ENCODE peak calls at places on chromosomes 13 and 19, in six cellular contexts. J is HL-60, G is prostate gland, Y is AG10803, M is heart left ventricle, I is AG04450. P is an unnamed sample.
A peak's percentile ranks its signal among the peaks of the same experiment; 100 is the strongest.

GRCh38 chr19:6064016-6064702 is 46.1 kb downstream of the RFX2 start:
- DNase-seq in I (no peak), M (no peak), Y (peak; percentile 36), G (no peak), J (no peak), P (no peak)

GRCh38 chr13:71759506-71760225 is 107.3 kb downstream of the DACH1 start:
- DNase-seq in M (no peak), Y (no peak), J (no peak), I (no peak), G (no peak), P (no peak)

GRCh38 chr13:24263652-24264051 is 45.7 kb upstream of the C1QTNF9 start:
- DNase-seq in Y (peak; percentile 40), M (no peak), J (no peak), G (no peak), I (peak; percentile 32), P (no peak)

GRCh38 chr19:54102421-54103169 is at the start of gene NDUFA3:
- DNase-seq in M (peak; percentile 99), J (peak; percentile 98), Y (peak; percentile 98), I (peak; percentile 97), G (peak; percentile 97), P (peak; percentile 98)

GRCh38 chr13:22198001-22198400 is 527.1 kb downstream of the FGF9 start:
- DNase-seq in G (peak; percentile 8), I (no peak), Y (no peak), M (no peak), J (no peak), P (no peak)

GRCh38 chr19:4098493-4098892 is 25.4 kb downstream of the MAP2K2 start:
- DNase-seq in Y (no peak), I (no peak), G (no peak), J (no peak), M (peak; percentile 86), P (no peak)

GRCh38 chr13:110552767-110553166 is 8.8 kb downstream of the RAB20 start:
- DNase-seq in J (no peak), G (no peak), Y (no peak), M (no peak), I (no peak), P (no peak)

GRCh38 chr13:110297771-110298170 is 9.2 kb downstream of the COL4A1 start:
- DNase-seq in I (no peak), G (no peak), M (no peak), Y (no peak), J (no peak), P (no peak)

GRCh38 chr19:2736550-2737190 is 3.1 kb downstream of the SLC39A3 start:
- DNase-seq in Y (no peak), M (no peak), G (no peak), I (no peak), J (no peak), P (no peak)

GRCh38 chr13:31749929-31750328 is 10.6 kb downstream of the RXFP2 start:
- DNase-seq in M (no peak), G (no peak), J (no peak), I (peak; percentile 72), Y (peak; percentile 95), P (peak; percentile 98)

GRCh38 chr13:97004096-97004876 is 10.0 kb upstream of the OXGR1 start:
- DNase-seq in I (peak; percentile 18), G (no peak), M (no peak), J (no peak), Y (peak; percentile 75), P (peak; percentile 61)

GRCh38 chr19:37778613-37779138 is 710 bp downstream of the ZNF573 start:
- DNase-seq in J (peak; percentile 56), I (no peak), M (no peak), G (no peak), Y (peak; percentile 13), P (peak; percentile 17)

GRCh38 chr19:19618384-19619051 is at the start of gene PBX4:
- DNase-seq in M (peak; percentile 97), Y (peak; percentile 89), I (peak; percentile 48), J (peak; percentile 91), G (peak; percentile 94), P (peak; percentile 82)

GRCh38 chr19:43624933-43625332 is 5.5 kb upstream of the ZNF428 start:
- DNase-seq in J (peak; percentile 72), M (peak; percentile 81), I (no peak), G (no peak), Y (no peak), P (peak; percentile 61)

GRCh38 chr19:42548545-42548944 is 20.3 kb upstream of the CEACAM1 start:
- DNase-seq in I (no peak), M (no peak), Y (no peak), J (no peak), G (no peak), P (no peak)

GRCh38 chr13:98301721-98302120 is 124.7 kb upstream of the RNF113B start:
- DNase-seq in I (no peak), J (no peak), Y (peak; percentile 56), G (no peak), M (no peak), P (no peak)

GRCh38 chr19:16588089-16588823 is 16.0 kb upstream of the SLC35E1 start:
- DNase-seq in M (no peak), Y (no peak), I (no peak), J (peak; percentile 78), G (peak; percentile 36), P (peak; percentile 59)

GRCh38 chr19:31560771-31561080 is 211.5 kb upstream of the TSHZ3 start:
- DNase-seq in J (no peak), Y (no peak), I (no peak), M (peak; percentile 55), G (no peak), P (no peak)

GRCh38 chr13:26061947-26062346 is 10.1 kb upstream of the SHISA2 start:
- DNase-seq in I (peak; percentile 23), Y (peak; percentile 66), M (no peak), G (no peak), J (no peak), P (peak; percentile 33)

GRCh38 chr19:41362143-41362847 is 1.7 kb downstream of the B9D2 start:
- DNase-seq in Y (peak; percentile 44), I (no peak), M (no peak), G (no peak), J (no peak), P (no peak)

GRCh38 chr13:23500858-23501257 is 67.4 kb upstream of the SACS start:
- DNase-seq in J (no peak), G (no peak), Y (peak; percentile 97), I (peak; percentile 82), M (no peak), P (peak; percentile 97)

GRCh38 chr19:33690461-33691427 is 69.0 kb downstream of the CHST8 start:
- DNase-seq in Y (no peak), G (no peak), M (peak; percentile 58), I (no peak), J (no peak), P (no peak)

GRCh38 chr19:44729516-44730033 is 18.9 kb upstream of the BCL3 start:
- DNase-seq in M (no peak), Y (no peak), G (no peak), I (no peak), J (no peak), P (no peak)

GRCh38 chr19:14056741-14057356 is 5.0 kb downstream of the PALM3 start:
- DNase-seq in G (no peak), M (no peak), Y (no peak), J (no peak), I (no peak), P (no peak)

GRCh38 chr13:99703908-99704307 is 202.6 kb downstream of the TM9SF2 start:
- DNase-seq in M (no peak), G (no peak), I (no peak), Y (no peak), J (no peak), P (no peak)

GRCh38 chr19:13173129-13173737 is 23.0 kb downstream of the IER2 start:
- DNase-seq in I (no peak), J (no peak), Y (no peak), M (no peak), G (no peak), P (no peak)

GRCh38 chr13:83295684-83296083 is 586.6 kb downstream of the SLITRK1 start:
- DNase-seq in I (no peak), G (no peak), J (no peak), M (no peak), Y (peak; percentile 16), P (peak; percentile 19)

GRCh38 chr13:61170791-61171330 is 244.8 kb downstream of the PCDH20 start:
- DNase-seq in G (no peak), J (no peak), M (no peak), Y (no peak), I (no peak), P (no peak)

GRCh38 chr19:33388817-33389573 is 15.5 kb downstream of the CEBPG start:
- DNase-seq in J (no peak), G (no peak), I (no peak), M (peak; percentile 73), Y (no peak), P (peak; percentile 21)

GRCh38 chr13:65093352-65093751 is 2136.8 kb downstream of the PCDH9 start:
- DNase-seq in I (no peak), M (no peak), Y (no peak), G (no peak), J (no peak), P (no peak)

GRCh38 chr13:19845758-19846157 is 17.7 kb downstream of the ZMYM5 start:
- DNase-seq in Y (peak; percentile 94), G (no peak), M (no peak), J (no peak), I (peak; percentile 96), P (peak; percentile 99)

GRCh38 chr19:17997969-17998826 is 9.8 kb upstream of the ARRDC2 start:
- DNase-seq in I (no peak), G (no peak), M (no peak), J (no peak), Y (no peak), P (peak; percentile 57)
- TF ChIP-seq CTCF in I (no peak), G (no peak), M (peak; percentile 25), J (no peak), Y (peak; percentile 6), P (no peak)

GRCh38 chr19:51019544-51019925 is at the start of gene KLK10:
- DNase-seq in J (no peak), M (no peak), I (no peak), Y (no peak), G (no peak), P (no peak)
- H3K4me3 ChIP-seq in J (no peak within 1 kb of the TSS), M (peak within 1 kb of the TSS; percentile 41), I (no peak within 1 kb of the TSS), Y (no peak within 1 kb of the TSS), G (peak within 1 kb of the TSS; percentile 32), P (no peak within 1 kb of the TSS)

GRCh38 chr13:112835344-112835743 is 133.7 kb upstream of the MCF2L start:
- DNase-seq in M (no peak), J (no peak), I (no peak), G (no peak), Y (no peak), P (no peak)

GRCh38 chr13:112832811-112833210 is 136.2 kb upstream of the MCF2L start:
- DNase-seq in I (no peak), J (no peak), M (no peak), G (no peak), Y (no peak), P (no peak)

GRCh38 chr13:112831801-112832200 is 137.2 kb upstream of the MCF2L start:
- DNase-seq in G (no peak), I (no peak), Y (no peak), M (no peak), J (no peak), P (no peak)

GRCh38 chr13:112835796-112836195 is 133.2 kb upstream of the MCF2L start:
- DNase-seq in J (no peak), G (no peak), I (no peak), M (no peak), Y (no peak), P (no peak)

GRCh38 chr13:112833551-112834257 is 135.3 kb upstream of the MCF2L start:
- DNase-seq in G (no peak), J (no peak), I (no peak), M (no peak), Y (no peak), P (no peak)
- TF ChIP-seq CTCF in G (no peak), J (no peak), I (no peak), M (no peak), Y (no peak), P (no peak)

GRCh38 chr19:1259873-1260748 is 9.0 kb upstream of the CIRBP start:
- DNase-seq in J (peak; percentile 56), I (no peak), M (no peak), Y (no peak), G (no peak), P (no peak)
- H3K4me3 ChIP-seq in J (peak overlapping the region; percentile 64), I (peak overlapping the region; percentile 36), M (peak overlapping the region; percentile 78), Y (peak overlapping the region; percentile 22), G (peak overlapping the region; percentile 45), P (no peak overlapping the region)